ENCODE peak calls at places on chromosomes 4 and X, in seven cellular contexts. C is hippocampal formation, D is progenitor cell of endocrine pancreas, J is neural crest cell, F is HT1080, X is NCI-H345, V is LoVo. G is an unnamed sample.

GRCh38 chr4:74395633-74396032 is 30.7 kb downstream of the EREG start:
- DNase-seq in C (no peak), D (no peak), J (no peak), F (no peak), X (no peak), V (peak; percentile 51), G (no peak)

GRCh38 chr4:125132281-125132680 is 182.5 kb upstream of the FAT4 start:
- DNase-seq in C (no peak), D (no peak), J (no peak), F (no peak), X (no peak), V (no peak), G (no peak)

GRCh38 chr4:166435449-166435848 is 562.4 kb downstream of the TLL1 start:
- DNase-seq in C (no peak), D (no peak), J (no peak), F (peak; percentile 94), X (no peak), V (no peak), G (no peak)

GRCh38 chr4:127781303-127782024 is 658 bp upstream of the HSPA4L start:
- DNase-seq in C (no peak), D (peak; percentile 26), J (no peak), F (no peak), X (no peak), V (no peak), G (no peak)

GRCh38 chrX:18354369-18355329 is at the start of gene SCML2:
- DNase-seq in C (peak; percentile 38), D (peak; percentile 34), J (peak; percentile 41), F (peak; percentile 20), X (peak; percentile 28), V (peak; percentile 42), G (no peak)

GRCh38 chr4:148786699-148787098 is 344.5 kb upstream of the NR3C2 start:
- DNase-seq in C (no peak), D (no peak), J (no peak), F (no peak), X (no peak), V (no peak), G (no peak)

GRCh38 chr4:25913056-25913850 is 767 bp upstream of the SMIM20 start:
- DNase-seq in C (no peak), D (no peak), J (peak; percentile 16), F (peak; percentile 36), X (peak; percentile 28), V (peak; percentile 4), G (no peak)

GRCh38 chr4:110175634-110176033 is 22.8 kb downstream of the ELOVL6 start:
- DNase-seq in C (no peak), D (no peak), J (no peak), F (no peak), X (no peak), V (no peak), G (no peak)

GRCh38 chr4:183407635-183408463 is 36.6 kb upstream of the CDKN2AIP start:
- DNase-seq in C (no peak), D (no peak), J (no peak), F (no peak), X (no peak), V (no peak), G (no peak)

GRCh38 chr4:8707045-8707781 is 114.6 kb downstream of the CPZ start:
- DNase-seq in C (no peak), D (no peak), J (no peak), F (no peak), X (no peak), V (no peak), G (no peak)

GRCh38 chr4:159071969-159072765 is 30.7 kb upstream of the RAPGEF2 start:
- DNase-seq in C (no peak), D (no peak), J (no peak), F (no peak), X (no peak), V (no peak), G (no peak)

GRCh38 chrX:16145656-16146055 is 21.6 kb upstream of the MAGEB17 start:
- DNase-seq in C (no peak), D (no peak), J (no peak), F (no peak), X (no peak), V (no peak), G (no peak)

GRCh38 chrX:38260231-38260630 is 39.6 kb upstream of the SRPX start:
- DNase-seq in C (no peak), D (no peak), J (no peak), F (peak; percentile 23), X (peak; percentile 0), V (no peak), G (no peak)

GRCh38 chr4:123411976-123412589 is 15.5 kb downstream of the SPRY1 start:
- DNase-seq in C (no peak), D (no peak), J (no peak), F (no peak), X (no peak), V (no peak), G (no peak)

GRCh38 chrX:152601848-152602616 is 35.7 kb upstream of the GABRQ start:
- DNase-seq in C (no peak), D (no peak), J (no peak), F (peak; percentile 81), X (peak; percentile 18), V (no peak), G (no peak)

GRCh38 chr4:168587326-168588125 is 90.7 kb downstream of the PALLD start:
- DNase-seq in C (no peak), D (no peak), J (no peak), F (peak; percentile 98), X (no peak), V (peak; percentile 45), G (no peak)

GRCh38 chr4:124940387-124940786 is 227.9 kb upstream of the ANKRD50 start:
- DNase-seq in C (no peak), D (no peak), J (no peak), F (peak; percentile 94), X (no peak), V (peak; percentile 22), G (no peak)

GRCh38 chrX:16140983-16141382 is 17.6 kb downstream of the GRPR start:
- DNase-seq in C (no peak), D (no peak), J (no peak), F (no peak), X (no peak), V (no peak), G (no peak)

GRCh38 chrX:27463187-27463586 is at the start of gene PPP4R3C:
- DNase-seq in C (no peak), D (no peak), J (no peak), F (no peak), X (no peak), V (no peak), G (no peak)

GRCh38 chr4:60201052-60201673 is 999.0 kb upstream of the ADGRL3 start:
- DNase-seq in C (peak; percentile 9), D (peak; percentile 38), J (peak; percentile 74), F (peak; percentile 61), X (peak; percentile 41), V (peak; percentile 47), G (peak; percentile 1)

GRCh38 chrX:16208601-16209000 is 41.3 kb downstream of the MAGEB17 start:
- DNase-seq in C (no peak), D (no peak), J (no peak), F (no peak), X (no peak), V (no peak), G (no peak)

GRCh38 chrX:119672252-119672825 is 20.6 kb downstream of the SEPTIN6 start:
- DNase-seq in C (no peak), D (no peak), J (no peak), F (no peak), X (peak; percentile 82), V (no peak), G (peak; percentile 27)